ENCODE peak calls at places on chromosome 4, in four cellular contexts. F is HFF-Myc, W is AG10803, Y is AG09309. C is an unnamed sample.

GRCh38 chr4:98945297-98945850 is 16.4 kb upstream of the EIF4E start:
- DNase-seq in F (no peak), W (peak; percentile 9), Y (no peak), C (no peak)

GRCh38 chr4:8362483-8362882 is 78.0 kb downstream of the ACOX3 start:
- DNase-seq in F (no peak), W (no peak), Y (peak; percentile 14), C (no peak)

GRCh38 chr4:13888112-13888511 is 260.6 kb upstream of the BOD1L1 start:
- DNase-seq in F (no peak), W (peak; percentile 94), Y (peak; percentile 82), C (peak; percentile 92)

GRCh38 chr4:25358515-25359275 is 18.4 kb upstream of the ANAPC4 start:
- DNase-seq in F (no peak), W (no peak), Y (no peak), C (no peak)

GRCh38 chr4:41776466-41776865 is 27.9 kb upstream of the PHOX2B start:
- DNase-seq in F (no peak), W (no peak), Y (no peak), C (no peak)

GRCh38 chr4:10730590-10730989 is 46.0 kb upstream of the CLNK start:
- DNase-seq in F (no peak), W (no peak), Y (no peak), C (no peak)

GRCh38 chr4:100827756-100828155 is 309.9 kb upstream of the EMCN start:
- DNase-seq in F (no peak), W (no peak), Y (no peak), C (no peak)

GRCh38 chr4:18012115-18012806 is 9.3 kb downstream of the LCORL start:
- DNase-seq in F (no peak), W (no peak), Y (no peak), C (no peak)

GRCh38 chr4:30696195-30696594 is 24.0 kb upstream of the PCDH7 start:
- DNase-seq in F (no peak), W (no peak), Y (no peak), C (no peak)

GRCh38 chr4:184980261-184980660 is 38.0 kb upstream of the HELT start:
- DNase-seq in F (no peak), W (no peak), Y (no peak), C (no peak)

GRCh38 chr4:53929955-53930798 is 134.2 kb downstream of the CHIC2 start:
- DNase-seq in F (peak; percentile 95), W (peak; percentile 90), Y (peak; percentile 77), C (peak; percentile 87)

GRCh38 chr4:82891728-82892466 is 944 bp upstream of the SEC31A start:
- DNase-seq in F (no peak), W (peak; percentile 56), Y (no peak), C (peak; percentile 42)

GRCh38 chr4:112889619-112890294 is 159.7 kb upstream of the ANK2 start:
- DNase-seq in F (no peak), W (peak; percentile 94), Y (peak; percentile 82), C (peak; percentile 61)

GRCh38 chr4:106671711-106672110 is 303.1 kb upstream of the GIMD1 start:
- DNase-seq in F (no peak), W (peak; percentile 68), Y (no peak), C (peak; percentile 23)

GRCh38 chr4:40923326-40924095 is 173.8 kb downstream of the NSUN7 start:
- DNase-seq in F (no peak), W (no peak), Y (no peak), C (no peak)

GRCh38 chr4:128468485-128468989 is 180.9 kb upstream of the PGRMC2 start:
- DNase-seq in F (peak; percentile 78), W (peak; percentile 95), Y (peak; percentile 93), C (peak; percentile 96)

GRCh38 chr4:4913628-4914027 is 54.2 kb downstream of the MSX1 start:
- DNase-seq in F (no peak), W (no peak), Y (no peak), C (no peak)

GRCh38 chr4:72449705-72450104 is 119.3 kb downstream of the ADAMTS3 start:
- DNase-seq in F (no peak), W (peak; percentile 66), Y (peak; percentile 27), C (peak; percentile 26)

GRCh38 chr4:186017801-186018200 is 51.2 kb upstream of the TLR3 start:
- DNase-seq in F (no peak), W (no peak), Y (no peak), C (no peak)

GRCh38 chr4:186013404-186014186 is 55.4 kb upstream of the TLR3 start:
- DNase-seq in F (no peak), W (no peak), Y (no peak), C (no peak)

GRCh38 chr4:186016796-186017195 is 52.2 kb upstream of the TLR3 start:
- DNase-seq in F (no peak), W (no peak), Y (no peak), C (no peak)

GRCh38 chr4:186018261-186018660 is 50.7 kb upstream of the TLR3 start:
- DNase-seq in F (no peak), W (no peak), Y (no peak), C (no peak)

GRCh38 chr4:186015212-186015817 is 53.6 kb upstream of the TLR3 start:
- DNase-seq in F (no peak), W (no peak), Y (no peak), C (no peak)
- TF ChIP-seq CTCF in F (no peak), W (no peak), Y (no peak), C (no peak)

GRCh38 chr4:16897351-16897750 is 1.1 kb downstream of the LDB2 start:
- DNase-seq in F (no peak), W (no peak), Y (no peak), C (peak; percentile 36)
- H3K4me3 ChIP-seq in F (peak overlapping the region; percentile 94), W (peak overlapping the region; percentile 77), Y (peak overlapping the region; percentile 67), C (peak overlapping the region; percentile 43)

DNA sequence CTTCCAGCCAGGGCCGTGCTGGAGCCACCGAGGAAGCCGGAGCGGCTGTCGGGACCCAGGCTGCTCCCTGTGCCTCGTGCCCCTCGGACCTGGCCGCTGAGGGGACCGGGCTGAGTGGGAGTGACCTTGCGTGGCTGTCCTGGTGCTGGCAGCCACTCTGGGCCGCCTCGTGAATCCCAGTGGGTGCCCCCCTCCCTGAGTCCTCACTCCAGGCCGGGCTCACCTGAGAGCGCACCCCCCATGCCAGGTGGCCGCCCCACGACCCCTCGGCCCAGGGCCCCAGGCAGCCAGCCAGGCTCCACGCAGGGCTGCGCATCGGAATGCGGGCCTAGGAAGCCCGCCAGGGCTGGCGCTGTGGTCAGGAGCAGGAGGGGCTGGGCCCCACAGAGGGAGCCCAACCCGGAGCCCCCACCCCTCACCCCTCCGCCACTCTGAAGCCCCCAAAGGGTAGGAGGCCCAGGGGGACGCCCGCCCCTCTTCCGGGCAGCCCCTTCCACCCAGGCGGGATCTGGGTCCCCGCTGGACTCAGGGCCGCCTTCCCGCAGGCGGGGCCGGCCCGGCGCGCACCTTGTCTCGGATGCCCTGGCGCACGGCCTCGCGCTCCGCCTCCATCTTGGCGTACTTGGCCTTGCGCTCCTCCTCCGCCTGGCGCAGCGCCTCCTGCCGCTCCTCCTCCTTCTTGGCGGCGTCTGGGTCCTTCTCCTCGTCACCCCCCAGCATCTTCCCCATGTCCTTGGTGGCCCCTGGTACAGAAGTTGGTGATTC is 33.9 kb downstream of the CPLX1 start:
- DNase-seq in F (no peak), W (peak; percentile 8), Y (no peak), C (no peak)
- TF ChIP-seq CTCF in F (peak; percentile 11), W (no peak), Y (no peak), C (no peak)

GRCh38 chr4:92303621-92304027 is at the start of gene GRID2:
- DNase-seq in F (no peak), W (no peak), Y (no peak), C (peak; percentile 28)
- H3K4me3 ChIP-seq in F (no peak within 1 kb of the TSS), W (no peak within 1 kb of the TSS), Y (no peak within 1 kb of the TSS), C (peak within 1 kb of the TSS; percentile 36)

GRCh38 chr4:123350726-123351125 is 45.9 kb upstream of the SPRY1 start:
- DNase-seq in F (no peak), W (no peak), Y (no peak), C (no peak)

GRCh38 chr4:123352240-123352945 is 44.2 kb upstream of the SPRY1 start:
- DNase-seq in F (no peak), W (peak; percentile 81), Y (no peak), C (peak; percentile 93)

GRCh38 chr4:123349401-123350190 is 47.0 kb upstream of the SPRY1 start:
- DNase-seq in F (no peak), W (no peak), Y (no peak), C (no peak)

GRCh38 chr4:123351713-123352112 is 44.9 kb upstream of the SPRY1 start:
- DNase-seq in F (no peak), W (no peak), Y (no peak), C (peak; percentile 17)

GRCh38 chr4:123350191-123350544 is 46.4 kb upstream of the SPRY1 start:
- DNase-seq in F (no peak), W (no peak), Y (no peak), C (peak; percentile 11)
- TF ChIP-seq CTCF in F (no peak), W (no peak), Y (no peak), C (no peak)

GRCh38 chr4:188976644-188977115 is 837.4 kb downstream of the TRIML1 start:
- DNase-seq in F (peak; percentile 62), W (peak; percentile 59), Y (peak; percentile 62), C (peak; percentile 81)
- H3K4me3 ChIP-seq in F (no peak overlapping the region), W (no peak overlapping the region), Y (no peak overlapping the region), C (no peak overlapping the region)

DNA sequence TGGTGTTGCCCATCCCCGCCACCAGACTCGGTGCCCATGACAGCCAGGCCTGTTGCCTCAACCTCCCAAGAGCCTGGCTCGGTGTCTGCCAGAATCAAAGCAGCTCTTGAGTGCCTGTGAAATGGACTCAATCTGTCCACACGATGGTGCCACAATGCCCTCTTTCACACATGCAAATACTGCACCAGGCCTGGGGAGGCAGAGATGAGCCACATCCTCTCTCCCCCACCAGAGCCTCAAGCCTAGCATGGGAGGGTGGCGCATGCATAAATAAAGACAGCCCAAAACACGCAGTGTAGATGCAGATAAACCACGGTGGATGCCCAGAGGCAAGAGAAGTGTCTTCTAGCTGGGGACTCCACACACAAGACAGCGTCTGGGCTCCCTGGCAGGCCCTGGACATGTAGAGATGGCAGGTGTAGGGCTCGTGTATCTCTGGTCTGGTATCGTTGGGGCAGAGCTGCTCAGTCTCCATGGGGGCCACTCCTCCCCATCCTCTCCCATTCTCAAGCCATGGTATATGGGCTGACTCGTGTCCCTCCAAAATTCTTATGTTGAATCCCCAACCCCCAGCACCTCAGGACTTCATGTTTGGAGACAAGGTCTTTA is 65.6 kb downstream of the JAKMIP1 start:
- DNase-seq in F (no peak), W (no peak), Y (no peak), C (no peak)
- TF ChIP-seq CTCF in F (no peak), W (no peak), Y (peak; percentile 2), C (no peak)

GRCh38 chr4:65669981-65670330 is 333 bp downstream of the EPHA5 start:
- DNase-seq in F (no peak), W (no peak), Y (no peak), C (no peak)
- H3K4me3 ChIP-seq in F (no peak overlapping the region), W (peak overlapping the region; percentile 53), Y (peak overlapping the region; percentile 56), C (peak overlapping the region; percentile 73)

C was measured in astrocyte of the spinal cord.